ENCODE peak calls at places on chromosomes 5 and 9, in four cellular contexts. Q is chondrocyte, A is AG09309, B is heart left ventricle. L is an unnamed sample.

GRCh38 chr9:93060746-93061259 is 2.3 kb downstream of the SUSD3 start:
- DNase-seq in Q (no peak), A (no peak), B (no peak), L (no peak)

GRCh38 chr5:59035681-59036080 is 452.8 kb downstream of the RAB3C start:
- DNase-seq in Q (no peak), A (no peak), B (no peak), L (no peak)

GRCh38 chr5:73859696-73860095 is 233.7 kb downstream of the ARHGEF28 start:
- DNase-seq in Q (no peak), A (no peak), B (no peak), L (no peak)

GRCh38 chr5:72558383-72558782 is 51.2 kb upstream of the ZNF366 start:
- DNase-seq in Q (no peak), A (no peak), B (no peak), L (no peak)

GRCh38 chr5:132557425-132557805 is 638 bp downstream of the RAD50 start:
- DNase-seq in Q (no peak), A (no peak), B (peak; percentile 34), L (peak; percentile 24)

GRCh38 chr5:68946728-68947127 is 147.1 kb upstream of the SLC30A5 start:
- DNase-seq in Q (no peak), A (no peak), B (no peak), L (no peak)

GRCh38 chr9:127505396-127506116 is 54.2 kb downstream of the LRSAM1 start:
- DNase-seq in Q (no peak), A (no peak), B (peak; percentile 22), L (no peak)

GRCh38 chr5:180170810-180171567 is 38.0 kb downstream of the RASGEF1C start:
- DNase-seq in Q (no peak), A (no peak), B (no peak), L (no peak)

GRCh38 chr9:77764894-77765780 is 117.0 kb upstream of the GNA14 start:
- DNase-seq in Q (no peak), A (peak; percentile 39), B (no peak), L (no peak)

GRCh38 chr9:27528886-27529315 is 713 bp downstream of the MOB3B start:
- DNase-seq in Q (no peak), A (no peak), B (peak; percentile 54), L (no peak)

GRCh38 chr5:122327110-122327509 is 15.1 kb downstream of the SNCAIP start:
- DNase-seq in Q (no peak), A (no peak), B (no peak), L (no peak)

GRCh38 chr5:103475629-103476240 is 86.9 kb downstream of the NUDT12 start:
- DNase-seq in Q (no peak), A (no peak), B (no peak), L (peak; percentile 37)

GRCh38 chr9:128553695-128554094 is 1.3 kb downstream of the SPTAN1 start:
- DNase-seq in Q (no peak), A (peak; percentile 54), B (no peak), L (no peak)

GRCh38 chr5:38745836-38746732 is 99.7 kb upstream of the OSMR start:
- DNase-seq in Q (no peak), A (no peak), B (no peak), L (no peak)

GRCh38 chr5:172611913-172612312 is 29.1 kb upstream of the NEURL1B start:
- DNase-seq in Q (no peak), A (no peak), B (no peak), L (no peak)

GRCh38 chr5:112109331-112109993 is 309.6 kb downstream of the EPB41L4A start:
- DNase-seq in Q (no peak), A (peak; percentile 76), B (peak; percentile 42), L (peak; percentile 98)

GRCh38 chr9:18705763-18706372 is 231.9 kb downstream of the ADAMTSL1 start:
- DNase-seq in Q (no peak), A (no peak), B (no peak), L (no peak)

GRCh38 chr5:77167695-77168111 is 42.8 kb upstream of the PDE8B start:
- DNase-seq in Q (no peak), A (peak; percentile 55), B (no peak), L (peak; percentile 75)

GRCh38 chr9:2729003-2729402 is 11.7 kb downstream of the KCNV2 start:
- DNase-seq in Q (no peak), A (no peak), B (no peak), L (peak; percentile 21)

GRCh38 chr5:139384591-139385051 is 1.5 kb upstream of the SLC23A1 start:
- DNase-seq in Q (peak; percentile 62), A (no peak), B (peak; percentile 15), L (no peak)

GRCh38 chr5:102583663-102584062 is 84.9 kb upstream of the SLCO6A1 start:
- DNase-seq in Q (no peak), A (no peak), B (no peak), L (no peak)

GRCh38 chr5:97554992-97555981 is 372.2 kb upstream of the RIOK2 start:
- DNase-seq in Q (no peak), A (peak; percentile 21), B (no peak), L (no peak)

GRCh38 chr5:76742586-76742985 is 26.7 kb downstream of the F2R start:
- DNase-seq in Q (no peak), A (peak; percentile 51), B (no peak), L (no peak)

GRCh38 chr9:109775516-109775915 is 4.5 kb upstream of the PALM2AKAP2 start:
- DNase-seq in Q (no peak), A (no peak), B (no peak), L (no peak)

GRCh38 chr5:172389578-172390112 is 64.7 kb downstream of the SH3PXD2B start:
- DNase-seq in Q (no peak), A (no peak), B (no peak), L (no peak)

GRCh38 chr9:101487443-101487855 is 46.2 kb upstream of the RNF20 start:
- DNase-seq in Q (no peak), A (no peak), B (no peak), L (no peak)

GRCh38 chr9:93265301-93265971 is 81.5 kb downstream of the WNK2 start:
- DNase-seq in Q (no peak), A (no peak), B (no peak), L (no peak)

GRCh38 chr5:166285385-166285784 is 2006.1 kb upstream of the WWC1 start:
- DNase-seq in Q (no peak), A (no peak), B (no peak), L (no peak)

GRCh38 chr9:98132806-98133631 is 14.0 kb upstream of the TRIM14 start:
- DNase-seq in Q (peak; percentile 43), A (no peak), B (no peak), L (no peak)

GRCh38 chr5:54445691-54446090 is 9.8 kb upstream of the HSPB3 start:
- DNase-seq in Q (no peak), A (no peak), B (no peak), L (no peak)

GRCh38 chr5:54440456-54440893 is 15.0 kb upstream of the HSPB3 start:
- DNase-seq in Q (no peak), A (no peak), B (no peak), L (no peak)

GRCh38 chr5:54446169-54446786 is 9.2 kb upstream of the HSPB3 start:
- DNase-seq in Q (no peak), A (no peak), B (peak; percentile 61), L (no peak)

GRCh38 chr5:54442271-54442670 is 13.2 kb upstream of the HSPB3 start:
- DNase-seq in Q (no peak), A (no peak), B (no peak), L (no peak)

DNA sequence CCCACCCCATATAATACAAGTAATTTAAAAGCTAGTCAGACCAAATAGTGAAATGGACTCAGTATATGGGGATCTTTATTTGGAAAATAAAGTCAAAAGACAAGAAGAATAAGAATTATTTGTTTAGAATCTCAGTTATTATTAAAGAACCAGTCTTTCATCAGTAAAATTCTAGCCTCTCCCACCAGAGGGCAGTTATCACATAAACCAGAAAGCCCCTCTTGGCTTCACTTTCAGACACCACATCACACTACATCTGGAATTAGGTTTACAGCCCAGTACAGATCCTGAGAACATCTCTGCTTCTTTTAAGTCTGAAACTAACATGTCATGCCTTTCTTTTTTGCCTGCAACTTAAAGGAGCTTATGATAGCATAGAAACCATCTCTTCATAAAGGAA is 12.2 kb upstream of the HSPB3 start:
- DNase-seq in Q (no peak), A (no peak), B (no peak), L (no peak)
- TF ChIP-seq CTCF in Q (peak; percentile 84), A (peak; percentile 53), B (peak; percentile 35), L (peak; percentile 50)

GRCh38 chr5:61167382-61167781 is 5.1 kb upstream of the SMIM15 start:
- DNase-seq in Q (no peak), A (peak; percentile 7), B (no peak), L (no peak)
- TF ChIP-seq CTCF in Q (peak; percentile 81), A (peak; percentile 56), B (peak; percentile 23), L (peak; percentile 23)

GRCh38 chr9:134983094-134983493 is 65.4 kb upstream of the FCN1 start:
- DNase-seq in Q (no peak), A (no peak), B (peak; percentile 53), L (no peak)
- TF ChIP-seq CTCF in Q (peak; percentile 27), A (no peak), B (peak; percentile 45), L (peak; percentile 18)

DNA sequence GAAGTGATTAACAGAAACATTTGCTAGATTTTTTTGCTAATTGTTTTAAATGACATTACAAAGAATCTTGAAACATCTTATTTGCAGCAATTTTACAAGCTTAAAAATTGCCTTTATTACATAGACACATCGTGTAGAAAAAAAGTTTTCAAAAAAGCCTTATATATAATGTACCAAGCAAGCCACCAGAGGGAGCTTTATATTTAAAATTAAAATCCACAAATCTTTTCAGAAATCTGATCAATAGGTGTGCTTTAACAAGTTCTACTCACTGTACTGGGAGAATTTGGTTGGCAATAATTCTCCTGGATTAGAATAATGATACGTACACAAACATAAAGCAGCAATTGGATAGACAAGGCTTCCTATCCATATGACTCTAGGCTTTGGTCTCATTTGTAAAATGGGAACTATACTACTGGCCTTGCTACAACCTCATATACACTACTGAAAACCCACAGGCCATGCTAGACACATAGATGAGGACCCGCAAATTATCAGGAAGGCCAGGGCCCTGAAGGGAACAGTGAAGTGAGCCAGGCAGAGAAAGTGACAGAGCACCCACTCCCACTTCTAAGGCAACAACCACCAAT is 4.8 kb downstream of the PSMB7 start:
- DNase-seq in Q (no peak), A (no peak), B (no peak), L (no peak)
- TF ChIP-seq CTCF in Q (peak; percentile 81), A (peak; percentile 27), B (no peak), L (peak; percentile 6)

GRCh38 chr5:114097570-114097969 is 264.3 kb upstream of the KCNN2 start:
- DNase-seq in Q (no peak), A (no peak), B (no peak), L (no peak)
- TF ChIP-seq CTCF in Q (peak; percentile 15), A (no peak), B (no peak), L (no peak)

GRCh38 chr9:32550046-32550608 is 2.0 kb upstream of the SMIM27 start:
- DNase-seq in Q (no peak), A (no peak), B (no peak), L (no peak)
- TF ChIP-seq CTCF in Q (peak; percentile 48), A (peak; percentile 11), B (no peak), L (no peak)

GRCh38 chr5:146034127-146034526 is 71.2 kb downstream of the PLAC8L1 start:
- DNase-seq in Q (no peak), A (no peak), B (no peak), L (no peak)
- TF ChIP-seq CTCF in Q (peak; percentile 18), A (no peak), B (no peak), L (no peak)

L was measured in HFF-Myc.